ENCODE peak calls at places on chromosomes 7 and 10, in five cellular contexts. K is globus pallidus, A is Caco-2, F is Calu3, D is Peyer's patch. X is an unnamed sample.

GRCh38 chr10:93469454-93469853 is 12.7 kb downstream of the MYOF start:
- DNase-seq in K (no peak), A (peak), F (no peak), D (no peak), X (no peak)

GRCh38 chr10:5811387-5811821 is 1.8 kb downstream of the GDI2 start:
- DNase-seq in K (peak), A (no peak), F (no peak), D (no peak), X (no peak)

GRCh38 chr10:52786098-52786497 is 13.5 kb upstream of the MBL2 start:
- DNase-seq in K (no peak), A (no peak), F (no peak), D (no peak), X (no peak)

GRCh38 chr7:139645572-139646523 is 122.4 kb downstream of the CLEC2L start:
- DNase-seq in K (peak), A (peak), F (peak), D (peak), X (peak)

GRCh38 chr10:37703833-37704382 is 153.5 kb downstream of the ZNF248 start:
- DNase-seq in K (no peak), A (no peak), F (no peak), D (no peak), X (no peak)

GRCh38 chr10:34156781-34157425 is 658.2 kb downstream of the PARD3 start:
- DNase-seq in K (no peak), A (no peak), F (no peak), D (no peak), X (no peak)

GRCh38 chr10:100485336-100485735 is 22.5 kb downstream of the WNT8B start:
- DNase-seq in K (no peak), A (no peak), F (no peak), D (no peak), X (no peak)

GRCh38 chr10:6239213-6239991 is 36.7 kb downstream of the PFKFB3 start:
- DNase-seq in K (no peak), A (peak), F (peak), D (peak), X (no peak)

GRCh38 chr10:35640474-35640873 is 1.6 kb downstream of the FZD8 start:
- DNase-seq in K (peak), A (peak), F (peak), D (peak), X (peak)

GRCh38 chr7:51315393-51316261 is 982 bp downstream of the COBL start:
- DNase-seq in K (peak), A (peak), F (peak), D (peak), X (peak)

GRCh38 chr7:2036786-2037185 is 196.0 kb downstream of the MAD1L1 start:
- DNase-seq in K (no peak), A (no peak), F (no peak), D (no peak), X (no peak)

GRCh38 chr7:138195207-138195606 is 118.9 kb downstream of the AKR1D1 start:
- DNase-seq in K (no peak), A (no peak), F (no peak), D (no peak), X (no peak)

GRCh38 chr10:97121084-97121483 is 64.7 kb downstream of the SLIT1 start:
- DNase-seq in K (no peak), A (no peak), F (no peak), D (no peak), X (no peak)

GRCh38 chr10:100670368-100670767 is 75.0 kb upstream of the PAX2 start:
- DNase-seq in K (no peak), A (no peak), F (no peak), D (no peak), X (no peak)

GRCh38 chr7:136030867-136031318 is 53.7 kb upstream of the MTPN start:
- DNase-seq in K (no peak), A (no peak), F (no peak), D (no peak), X (no peak)

GRCh38 chr10:46524471-46525176 is 31.8 kb downstream of the GPRIN2 start:
- DNase-seq in K (no peak), A (peak), F (peak), D (peak), X (no peak)

GRCh38 chr10:78362406-78363022 is 328.9 kb downstream of the RPS24 start:
- DNase-seq in K (no peak), A (no peak), F (no peak), D (no peak), X (peak)

GRCh38 chr10:113746188-113746950 is 5.1 kb upstream of the PLEKHS1 start:
- DNase-seq in K (no peak), A (peak), F (no peak), D (peak), X (no peak)

GRCh38 chr7:1811850-1812692 is 142.0 kb downstream of the ELFN1 start:
- DNase-seq in K (no peak), A (no peak), F (peak), D (no peak), X (no peak)

GRCh38 chr7:143882020-143882610 is 19.9 kb downstream of the TCAF1 start:
- DNase-seq in K (peak), A (no peak), F (no peak), D (no peak), X (peak)

GRCh38 chr10:73413108-73413527 is 740 bp downstream of the ANXA7 start:
- DNase-seq in K (peak), A (peak), F (peak), D (peak), X (no peak)

GRCh38 chr7:151039850-151040548 is 8.3 kb upstream of the ASIC3 start:
- DNase-seq in K (no peak), A (no peak), F (no peak), D (no peak), X (no peak)